ENCODE peak calls at places on chromosomes 11 and 22, in seven cellular contexts. One of them, this sample, is unnamed.

GRCh38 chr11:119103793-119104192 is 2.1 kb upstream of the DPAGT1 start:
- DNase-seq in pancreas: no peak
- DNase-seq in fibroblast of the aortic adventitia: no peak
- DNase-seq in HL-60: peak
- DNase-seq in endodermal cell: no peak
- DNase-seq in fibroblast of lung: no peak
- DNase-seq in ovary: no peak
- DNase-seq in this sample: no peak

GRCh38 chr11:128235446-128235845 is 351.9 kb downstream of the ETS1 start:
- DNase-seq in pancreas: no peak
- DNase-seq in fibroblast of the aortic adventitia: peak
- DNase-seq in HL-60: no peak
- DNase-seq in endodermal cell: no peak
- DNase-seq in fibroblast of lung: peak
- DNase-seq in ovary: no peak
- DNase-seq in this sample: peak

GRCh38 chr22:48639896-48640732 is 1187.6 kb downstream of the BRD1 start:
- DNase-seq in pancreas: peak
- DNase-seq in fibroblast of the aortic adventitia: no peak
- DNase-seq in HL-60: no peak
- DNase-seq in endodermal cell: no peak
- DNase-seq in fibroblast of lung: no peak
- DNase-seq in ovary: no peak
- DNase-seq in this sample: no peak

GRCh38 chr11:10418950-10419310 is 36.1 kb upstream of the AMPD3 start:
- DNase-seq in pancreas: no peak
- DNase-seq in fibroblast of the aortic adventitia: no peak
- DNase-seq in HL-60: peak
- DNase-seq in endodermal cell: no peak
- DNase-seq in fibroblast of lung: peak
- DNase-seq in ovary: no peak
- DNase-seq in this sample: no peak

GRCh38 chr11:101401245-101401644 is 182.6 kb downstream of the TRPC6 start:
- DNase-seq in pancreas: no peak
- DNase-seq in fibroblast of the aortic adventitia: no peak
- DNase-seq in HL-60: no peak
- DNase-seq in endodermal cell: no peak
- DNase-seq in fibroblast of lung: peak
- DNase-seq in ovary: no peak
- DNase-seq in this sample: peak

GRCh38 chr11:61369372-61370348 is 7.5 kb downstream of the TMEM138 start:
- DNase-seq in pancreas: no peak
- DNase-seq in fibroblast of the aortic adventitia: peak
- DNase-seq in HL-60: no peak
- DNase-seq in endodermal cell: no peak
- DNase-seq in fibroblast of lung: peak
- DNase-seq in ovary: peak
- DNase-seq in this sample: peak

GRCh38 chr11:36027731-36028130 is 83.9 kb downstream of the LDLRAD3 start:
- DNase-seq in pancreas: no peak
- DNase-seq in fibroblast of the aortic adventitia: no peak
- DNase-seq in HL-60: no peak
- DNase-seq in endodermal cell: no peak
- DNase-seq in fibroblast of lung: no peak
- DNase-seq in ovary: no peak
- DNase-seq in this sample: no peak

GRCh38 chr22:25137577-25138525 is 61.8 kb upstream of the CRYBB3 start:
- DNase-seq in pancreas: no peak
- DNase-seq in fibroblast of the aortic adventitia: no peak
- DNase-seq in HL-60: no peak
- DNase-seq in endodermal cell: no peak
- DNase-seq in fibroblast of lung: peak
- DNase-seq in ovary: no peak
- DNase-seq in this sample: peak

GRCh38 chr11:106706355-106706754 is 311.9 kb downstream of the GUCY1A2 start:
- DNase-seq in pancreas: no peak
- DNase-seq in fibroblast of the aortic adventitia: no peak
- DNase-seq in HL-60: no peak
- DNase-seq in endodermal cell: no peak
- DNase-seq in fibroblast of lung: peak
- DNase-seq in ovary: no peak
- DNase-seq in this sample: peak

GRCh38 chr11:118343981-118344521 is at the start of gene CD3G:
- DNase-seq in pancreas: no peak
- DNase-seq in fibroblast of the aortic adventitia: no peak
- DNase-seq in HL-60: no peak
- DNase-seq in endodermal cell: no peak
- DNase-seq in fibroblast of lung: no peak
- DNase-seq in ovary: no peak
- DNase-seq in this sample: no peak

GRCh38 chr22:45581549-45582080 is 78.9 kb downstream of the FBLN1 start:
- DNase-seq in pancreas: no peak
- DNase-seq in fibroblast of the aortic adventitia: no peak
- DNase-seq in HL-60: no peak
- DNase-seq in endodermal cell: no peak
- DNase-seq in fibroblast of lung: no peak
- DNase-seq in ovary: no peak
- DNase-seq in this sample: no peak

GRCh38 chr11:2713069-2713468 is 13.3 kb upstream of the KCNQ1OT1 start:
- DNase-seq in pancreas: no peak
- DNase-seq in fibroblast of the aortic adventitia: no peak
- DNase-seq in HL-60: no peak
- DNase-seq in endodermal cell: no peak
- DNase-seq in fibroblast of lung: no peak
- DNase-seq in ovary: no peak
- DNase-seq in this sample: no peak

GRCh38 chr11:21142007-21142406 is 472.6 kb downstream of the NELL1 start:
- DNase-seq in pancreas: no peak
- DNase-seq in fibroblast of the aortic adventitia: no peak
- DNase-seq in HL-60: no peak
- DNase-seq in endodermal cell: peak
- DNase-seq in fibroblast of lung: no peak
- DNase-seq in ovary: no peak
- DNase-seq in this sample: no peak

GRCh38 chr11:70587095-70587389 is 188.7 kb downstream of the CTTN start:
- DNase-seq in pancreas: no peak
- DNase-seq in fibroblast of the aortic adventitia: no peak
- DNase-seq in HL-60: no peak
- DNase-seq in endodermal cell: no peak
- DNase-seq in fibroblast of lung: no peak
- DNase-seq in ovary: no peak
- DNase-seq in this sample: no peak

GRCh38 chr11:95378789-95379188 is 147.8 kb upstream of the SESN3 start:
- DNase-seq in pancreas: no peak
- DNase-seq in fibroblast of the aortic adventitia: no peak
- DNase-seq in HL-60: no peak
- DNase-seq in endodermal cell: no peak
- DNase-seq in fibroblast of lung: no peak
- DNase-seq in ovary: no peak
- DNase-seq in this sample: no peak

GRCh38 chr11:18324381-18324780 is 2.0 kb downstream of the GTF2H1 start:
- DNase-seq in pancreas: no peak
- DNase-seq in fibroblast of the aortic adventitia: no peak
- DNase-seq in HL-60: peak
- DNase-seq in endodermal cell: no peak
- DNase-seq in fibroblast of lung: no peak
- DNase-seq in ovary: no peak
- DNase-seq in this sample: no peak

GRCh38 chr22:26328221-26328620 is 100.8 kb upstream of the ASPHD2 start:
- DNase-seq in pancreas: no peak
- DNase-seq in fibroblast of the aortic adventitia: no peak
- DNase-seq in HL-60: no peak
- DNase-seq in endodermal cell: no peak
- DNase-seq in fibroblast of lung: no peak
- DNase-seq in ovary: no peak
- DNase-seq in this sample: no peak

GRCh38 chr22:26327306-26327705 is 101.8 kb upstream of the ASPHD2 start:
- DNase-seq in pancreas: no peak
- DNase-seq in fibroblast of the aortic adventitia: no peak
- DNase-seq in HL-60: no peak
- DNase-seq in endodermal cell: no peak
- DNase-seq in fibroblast of lung: no peak
- DNase-seq in ovary: no peak
- DNase-seq in this sample: no peak

GRCh38 chr22:26334232-26334631 is 94.8 kb upstream of the ASPHD2 start:
- DNase-seq in pancreas: no peak
- DNase-seq in fibroblast of the aortic adventitia: no peak
- DNase-seq in HL-60: no peak
- DNase-seq in endodermal cell: no peak
- DNase-seq in fibroblast of lung: no peak
- DNase-seq in ovary: no peak
- DNase-seq in this sample: no peak

GRCh38 chr22:26333088-26333800 is 95.8 kb upstream of the ASPHD2 start:
- DNase-seq in pancreas: no peak
- DNase-seq in fibroblast of the aortic adventitia: no peak
- DNase-seq in HL-60: no peak
- DNase-seq in endodermal cell: no peak
- DNase-seq in fibroblast of lung: no peak
- DNase-seq in ovary: no peak
- DNase-seq in this sample: no peak

DNA sequence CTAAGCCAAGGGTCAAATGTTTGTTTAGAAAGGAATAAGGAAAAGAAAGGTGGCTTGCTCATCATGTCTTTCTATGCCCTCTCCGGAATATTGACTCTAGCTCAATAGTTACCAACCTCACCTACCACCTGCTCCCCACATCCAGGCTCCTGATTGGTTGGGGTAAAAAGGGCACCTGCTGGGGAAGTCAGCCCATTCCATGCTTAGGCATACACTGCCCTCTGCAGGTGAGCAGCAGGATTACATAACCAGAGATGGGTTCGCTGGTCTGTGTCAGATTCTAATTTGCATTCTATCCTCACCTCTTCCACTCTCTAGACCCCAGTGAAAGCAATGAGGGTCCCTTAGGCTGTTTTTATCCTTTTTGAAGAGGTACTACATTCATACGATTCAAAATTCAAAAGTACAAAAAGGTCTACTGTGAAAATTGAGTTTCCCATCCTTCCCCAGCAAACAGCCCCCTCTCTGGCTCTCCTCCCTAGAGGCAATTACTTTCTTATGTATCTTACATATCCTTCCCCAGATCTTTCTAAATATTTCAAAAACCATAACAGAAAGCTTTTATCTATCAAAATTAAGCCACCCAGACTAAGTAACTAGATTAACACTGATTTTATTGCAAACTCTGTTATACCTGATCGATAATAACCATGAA is 98.0 kb upstream of the ASPHD2 start:
- DNase-seq in pancreas: peak
- DNase-seq in fibroblast of the aortic adventitia: peak
- DNase-seq in HL-60: peak
- DNase-seq in endodermal cell: peak
- DNase-seq in fibroblast of lung: peak
- DNase-seq in ovary: no peak
- DNase-seq in this sample: peak
- H3K4me3 ChIP-seq in pancreas: no peak
- H3K4me3 ChIP-seq in fibroblast of the aortic adventitia: no peak
- H3K4me3 ChIP-seq in HL-60: no peak
- H3K4me3 ChIP-seq in endodermal cell: no peak
- H3K4me3 ChIP-seq in fibroblast of lung: no peak
- H3K4me3 ChIP-seq in ovary: no peak
- H3K4me3 ChIP-seq in this sample: no peak

DNA sequence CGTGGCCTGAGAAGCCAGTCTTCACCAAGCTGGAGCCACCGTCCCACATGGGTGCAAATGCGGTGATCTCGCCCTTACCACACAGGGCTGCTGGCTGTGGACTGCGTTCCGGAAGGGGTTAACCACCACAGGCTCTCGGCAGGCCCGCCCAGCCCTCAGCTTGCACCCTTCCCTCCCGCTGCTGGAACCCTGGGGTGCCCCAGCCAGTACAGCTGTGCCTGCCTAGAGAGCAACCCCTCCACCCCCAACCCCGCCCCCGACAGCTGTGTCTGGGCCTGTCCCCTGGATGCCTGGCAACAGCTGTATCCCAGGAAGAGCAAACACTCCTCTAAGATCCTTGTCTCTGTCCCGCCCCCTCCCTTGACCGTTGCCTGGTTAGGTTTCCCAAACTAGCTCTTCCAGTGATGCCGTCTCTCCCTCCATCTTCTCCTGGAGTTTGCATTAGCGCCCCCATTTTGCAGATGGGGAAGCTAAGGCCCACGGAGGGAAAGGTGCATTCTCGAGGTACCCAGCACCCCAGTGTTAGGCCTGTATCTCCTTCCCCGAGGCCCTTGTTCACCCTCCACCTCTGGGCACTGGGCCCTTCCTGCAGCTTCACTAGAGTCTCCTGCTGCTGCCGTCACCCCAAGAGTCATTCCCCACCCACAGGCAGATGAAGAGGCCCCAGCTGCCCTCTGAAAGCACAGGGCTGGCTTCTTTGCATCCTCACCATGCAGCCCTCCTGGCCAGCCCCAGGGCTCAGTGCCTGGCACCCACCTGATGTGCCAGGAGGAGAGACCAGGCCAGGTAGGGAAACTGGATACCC is 12.6 kb upstream of the COX8A start:
- DNase-seq in pancreas: peak
- DNase-seq in fibroblast of the aortic adventitia: peak
- DNase-seq in HL-60: peak
- DNase-seq in endodermal cell: peak
- DNase-seq in fibroblast of lung: peak
- DNase-seq in ovary: no peak
- DNase-seq in this sample: peak
- H3K4me3 ChIP-seq in pancreas: no peak
- H3K4me3 ChIP-seq in fibroblast of the aortic adventitia: no peak
- H3K4me3 ChIP-seq in HL-60: no peak
- H3K4me3 ChIP-seq in endodermal cell: no peak
- H3K4me3 ChIP-seq in fibroblast of lung: no peak
- H3K4me3 ChIP-seq in ovary: no peak
- H3K4me3 ChIP-seq in this sample: no peak

DNA sequence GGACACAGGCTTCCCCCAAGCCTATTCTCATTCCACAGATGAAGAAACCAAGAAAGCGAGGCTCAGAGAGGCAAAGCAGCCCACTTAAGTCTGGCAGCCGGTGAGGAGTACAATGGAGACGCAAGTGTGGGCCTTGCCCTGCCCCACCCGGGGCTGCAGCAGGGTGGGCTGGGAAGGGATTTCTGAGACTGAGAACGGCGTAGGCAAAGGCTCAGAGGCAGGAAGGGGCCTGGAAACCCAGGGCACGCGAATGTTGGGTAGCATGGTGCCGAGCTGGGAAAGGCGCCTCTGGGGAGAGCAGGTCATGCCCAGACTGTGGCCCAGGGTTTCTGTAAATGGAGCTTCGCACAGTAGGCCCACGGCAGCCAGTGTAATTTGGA is 47.5 kb upstream of the SHISAL1 start:
- DNase-seq in pancreas: no peak
- DNase-seq in fibroblast of the aortic adventitia: no peak
- DNase-seq in HL-60: no peak
- DNase-seq in endodermal cell: peak
- DNase-seq in fibroblast of lung: no peak
- DNase-seq in ovary: peak
- DNase-seq in this sample: no peak
- H3K4me3 ChIP-seq in pancreas: no peak
- H3K4me3 ChIP-seq in fibroblast of the aortic adventitia: no peak
- H3K4me3 ChIP-seq in HL-60: no peak
- H3K4me3 ChIP-seq in endodermal cell: no peak
- H3K4me3 ChIP-seq in fibroblast of lung: no peak
- H3K4me3 ChIP-seq in ovary: no peak
- H3K4me3 ChIP-seq in this sample: no peak

DNA sequence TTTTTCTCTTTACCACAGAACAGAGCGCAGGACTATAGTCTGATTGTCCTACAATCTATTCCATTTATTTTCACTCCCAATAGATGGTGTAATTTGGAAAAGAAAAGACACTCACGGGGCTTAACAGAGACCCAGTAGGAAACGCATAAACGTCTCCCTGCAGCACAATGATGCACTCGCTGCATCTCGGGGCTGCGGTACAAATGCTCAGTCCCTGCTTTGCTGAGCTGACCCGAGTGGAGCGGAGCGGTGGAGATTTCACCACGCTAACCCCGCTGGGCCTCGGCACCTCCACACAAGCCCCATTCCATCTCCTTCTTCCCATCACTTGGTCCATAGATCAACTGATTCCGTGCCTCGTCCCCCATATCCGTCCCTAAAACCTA is 1.5 kb downstream of the FEZ1 start:
- DNase-seq in pancreas: no peak
- DNase-seq in fibroblast of the aortic adventitia: peak
- DNase-seq in HL-60: no peak
- DNase-seq in endodermal cell: no peak
- DNase-seq in fibroblast of lung: peak
- DNase-seq in ovary: no peak
- DNase-seq in this sample: no peak
- H3K4me3 ChIP-seq in pancreas: no peak
- H3K4me3 ChIP-seq in fibroblast of the aortic adventitia: peak
- H3K4me3 ChIP-seq in HL-60: no peak
- H3K4me3 ChIP-seq in endodermal cell: peak
- H3K4me3 ChIP-seq in fibroblast of lung: peak
- H3K4me3 ChIP-seq in ovary: peak
- H3K4me3 ChIP-seq in this sample: peak

This sample was measured in fibroblast of pulmonary artery.